ENCODE peak calls at places on chromosomes 11 and 22, in seven cellular contexts. B is NCI-H2227 treated with DMSO at 0.1 percent for 48 hours; V is immature natural killer cell; P is non-pigmented ciliary epithelial cell; S is AG10803; E is cardiac muscle cell; U is activated CD4-positive, alpha-beta T cell treated with anti-CD3 and anti-CD28 coated beads, Interleukin-2, amount 50 U/mL, for 48 hours. N is an unnamed sample.

GRCh38 chr11:65977621-65978390 is 16.3 kb downstream of the SART1 start:
- DNase-seq in B (no peak), P (no peak), E (no peak), S (no peak), V (no peak), U (no peak), N (peak; percentile 12)

GRCh38 chr11:61817471-61818202 is 834 bp upstream of the FADS1 start:
- DNase-seq in V (no peak), U (no peak), P (no peak), S (no peak), B (no peak), E (no peak), N (no peak)

GRCh38 chr11:83835423-83835822 is 549.3 kb upstream of the CCDC90B start:
- DNase-seq in V (no peak), P (no peak), S (no peak), U (no peak), B (no peak), E (no peak), N (no peak)

GRCh38 chr22:30803679-30804078 is 109.0 kb downstream of the OSBP2 start:
- DNase-seq in B (no peak), S (no peak), P (no peak), E (no peak), U (no peak), V (no peak), N (no peak)

GRCh38 chr11:134272381-134273316 is 3.5 kb upstream of the GLB1L3 start:
- DNase-seq in B (no peak), E (peak; percentile 76), V (no peak), P (no peak), U (no peak), S (peak; percentile 48), N (peak; percentile 48)

GRCh38 chr11:69939551-69940245 is 120.5 kb upstream of the FGF3 start:
- DNase-seq in S (no peak), E (peak; percentile 94), U (no peak), B (no peak), V (no peak), P (no peak), N (peak; percentile 84)

GRCh38 chr11:20249313-20249873 is 89.1 kb upstream of the DBX1 start:
- DNase-seq in S (no peak), V (no peak), P (no peak), B (no peak), E (no peak), U (no peak), N (no peak)

GRCh38 chr11:11505701-11506100 is 116.1 kb downstream of the GALNT18 start:
- DNase-seq in P (no peak), B (no peak), U (no peak), V (no peak), S (no peak), E (no peak), N (peak; percentile 48)

GRCh38 chr22:39622881-39623367 is 52.4 kb downstream of the CACNA1I start:
- DNase-seq in U (peak; percentile 75), B (no peak), P (no peak), S (peak; percentile 12), E (peak; percentile 58), V (peak; percentile 67), N (peak; percentile 59)

GRCh38 chr11:119361056-119361787 is 14.7 kb upstream of the MFRP start:
- DNase-seq in S (peak; percentile 71), E (peak; percentile 58), P (peak; percentile 49), U (peak; percentile 64), B (peak; percentile 36), V (no peak), N (peak; percentile 26)

GRCh38 chr11:86591631-86592030 is 80.8 kb downstream of the ME3 start:
- DNase-seq in E (no peak), P (no peak), S (no peak), V (no peak), B (no peak), U (no peak), N (no peak)

GRCh38 chr11:96072592-96072991 is 148.7 kb upstream of the MTMR2 start:
- DNase-seq in B (no peak), P (no peak), S (no peak), U (no peak), E (no peak), V (no peak), N (no peak)

GRCh38 chr11:132187814-132188213 is 817.4 kb downstream of the NTM start:
- DNase-seq in E (peak; percentile 2), U (no peak), B (no peak), P (peak; percentile 11), V (no peak), S (peak; percentile 54), N (no peak)

GRCh38 chr22:47148956-47149748 is 386.7 kb downstream of the TBC1D22A start:
- DNase-seq in P (no peak), E (no peak), V (no peak), U (no peak), B (peak; percentile 16), S (no peak), N (no peak)

GRCh38 chr22:44085743-44086741 is 61.9 kb downstream of the PARVB start:
- DNase-seq in U (no peak), B (no peak), S (peak; percentile 69), V (peak; percentile 12), P (no peak), E (peak; percentile 63), N (peak; percentile 76)

GRCh38 chr11:29272019-29272654 is 744.7 kb downstream of the KCNA4 start:
- DNase-seq in B (no peak), U (no peak), S (peak; percentile 41), E (peak; percentile 63), V (no peak), P (no peak), N (no peak)

GRCh38 chr11:118846181-118846946 is 37.3 kb upstream of the CXCR5 start:
- DNase-seq in E (no peak), S (no peak), P (no peak), V (no peak), B (no peak), U (no peak), N (no peak)

GRCh38 chr22:24112188-24112587 is 69.1 kb upstream of the SUSD2 start:
- DNase-seq in B (no peak), V (no peak), S (peak; percentile 20), U (no peak), E (peak; percentile 25), P (no peak), N (no peak)

GRCh38 chr11:100550910-100551309 is 136.2 kb upstream of the ARHGAP42 start:
- DNase-seq in P (no peak), U (no peak), B (no peak), E (no peak), V (no peak), S (no peak), N (no peak)

GRCh38 chr11:15888596-15889345 is 467.6 kb downstream of the SOX6 start:
- DNase-seq in S (no peak), P (no peak), V (no peak), U (no peak), B (no peak), E (no peak), N (no peak)

GRCh38 chr11:35073691-35074382 is 65.1 kb upstream of the CD44 start:
- DNase-seq in E (no peak), S (peak; percentile 70), V (no peak), B (no peak), U (no peak), P (no peak), N (no peak)

GRCh38 chr11:96090711-96091110 is 166.8 kb upstream of the MTMR2 start:
- DNase-seq in B (no peak), S (peak; percentile 88), P (no peak), V (no peak), U (no peak), E (peak; percentile 92), N (no peak)

GRCh38 chr22:30694638-30695350 is at the start of gene OSBP2:
- DNase-seq in P (no peak), E (peak; percentile 6), U (peak; percentile 40), S (no peak), V (peak; percentile 27), B (peak; percentile 22), N (peak; percentile 93)

GRCh38 chr22:48702573-48703264 is 1125.0 kb downstream of the BRD1 start:
- DNase-seq in E (peak; percentile 0), P (no peak), V (no peak), S (no peak), B (no peak), U (no peak), N (no peak)

GRCh38 chr11:16612801-16613400 is 125.5 kb upstream of the C11orf58 start:
- DNase-seq in E (no peak), V (no peak), B (peak; percentile 28), U (no peak), P (no peak), S (no peak), N (peak; percentile 60)

GRCh38 chr11:85827768-85828639 is 17.1 kb upstream of the SYTL2 start:
- DNase-seq in U (no peak), S (peak; percentile 96), V (peak; percentile 64), P (no peak), E (peak; percentile 69), B (no peak), N (no peak)

GRCh38 chr11:16871368-16871767 is 132.9 kb downstream of the C11orf58 start:
- DNase-seq in U (no peak), V (no peak), S (peak; percentile 32), E (peak; percentile 19), P (no peak), B (no peak), N (no peak)

GRCh38 chr11:47981667-47982404 is 1.5 kb downstream of the PTPRJ start:
- DNase-seq in S (no peak), E (no peak), V (no peak), U (peak; percentile 42), P (no peak), B (no peak), N (peak; percentile 27)

GRCh38 chr11:69964247-69964643 is 113.9 kb upstream of the ANO1 start:
- DNase-seq in V (no peak), U (no peak), B (no peak), P (no peak), E (no peak), S (no peak), N (no peak)

GRCh38 chr11:72779495-72780128 is 14.2 kb downstream of the STARD10 start:
- DNase-seq in S (no peak), P (no peak), E (no peak), B (no peak), V (no peak), U (no peak), N (no peak)

GRCh38 chr22:26922804-26923203 is 265.4 kb downstream of the MIAT start:
- DNase-seq in B (no peak), P (no peak), E (no peak), V (no peak), S (no peak), U (no peak), N (no peak)

GRCh38 chr22:27952091-27952490 is 33.0 kb upstream of the PITPNB start:
- DNase-seq in S (peak; percentile 59), U (no peak), V (no peak), E (peak; percentile 80), P (peak; percentile 60), B (no peak), N (no peak)

GRCh38 chr11:111918390-111919256 is at the start of gene C11orf52:
- DNase-seq in U (no peak), V (no peak), P (no peak), B (no peak), S (peak; percentile 48), E (peak; percentile 60), N (no peak)

N was measured in SK-N-SH.